ENCODE peak calls at places on chromosomes 5 and 9, in six cellular contexts. H is A549, F is SK-N-SH, V is endothelial cell of umbilical vein, Q is GM12878, E is HCT116. C is an unnamed sample.

GRCh38 chr5:101937041-101937440 is 359.0 kb downstream of the SLCO4C1 start:
- DNase-seq in H (no peak), F (no peak), V (no peak), Q (no peak), E (no peak), C (no peak)

GRCh38 chr9:35749515-35750255 is 598 bp downstream of the RGP1 start:
- DNase-seq in H (no peak), F (no peak), V (peak; percentile 60), Q (no peak), E (no peak), C (no peak)

GRCh38 chr5:6117212-6117611 is 261.1 kb downstream of the MED10 start:
- DNase-seq in H (no peak), F (no peak), V (no peak), Q (no peak), E (no peak), C (no peak)

GRCh38 chr9:567128-567745 is 274.3 kb upstream of the DMRT1 start:
- DNase-seq in H (no peak), F (no peak), V (no peak), Q (peak; percentile 3), E (no peak), C (peak; percentile 68)

GRCh38 chr5:73780297-73781080 is 154.5 kb downstream of the ARHGEF28 start:
- DNase-seq in H (no peak), F (no peak), V (no peak), Q (no peak), E (no peak), C (no peak)

GRCh38 chr5:135313946-135314345 is 85.1 kb downstream of the MACROH2A1 start:
- DNase-seq in H (no peak), F (no peak), V (no peak), Q (no peak), E (no peak), C (no peak)

GRCh38 chr9:20990867-20991266 is 40.6 kb downstream of the HACD4 start:
- DNase-seq in H (no peak), F (no peak), V (no peak), Q (no peak), E (no peak), C (peak; percentile 96)

GRCh38 chr5:94423411-94423810 is 195.0 kb downstream of the KIAA0825 start:
- DNase-seq in H (no peak), F (no peak), V (no peak), Q (no peak), E (no peak), C (no peak)

GRCh38 chr9:5671711-5672353 is 42.9 kb downstream of the RIC1 start:
- DNase-seq in H (no peak), F (no peak), V (no peak), Q (peak; percentile 17), E (peak; percentile 78), C (no peak)

GRCh38 chr5:117533792-117534191 is 959.2 kb upstream of the SEMA6A start:
- DNase-seq in H (no peak), F (no peak), V (no peak), Q (no peak), E (no peak), C (no peak)

GRCh38 chr5:145827275-145827674 is 7.9 kb downstream of the PRELID2 start:
- DNase-seq in H (no peak), F (no peak), V (no peak), Q (no peak), E (no peak), C (no peak)

GRCh38 chr5:138276402-138277054 is 2.1 kb upstream of the GFRA3 start:
- DNase-seq in H (no peak), F (peak; percentile 42), V (no peak), Q (no peak), E (no peak), C (peak; percentile 12)

GRCh38 chr5:67215592-67216471 is 19.2 kb upstream of the CD180 start:
- DNase-seq in H (no peak), F (peak; percentile 56), V (peak; percentile 88), Q (peak; percentile 79), E (no peak), C (peak; percentile 72)

GRCh38 chr5:2187156-2187555 is 304.4 kb upstream of the IRX4 start:
- DNase-seq in H (no peak), F (no peak), V (no peak), Q (no peak), E (no peak), C (no peak)

GRCh38 chr9:130311774-130312140 is 46.2 kb downstream of the HMCN2 start:
- DNase-seq in H (no peak), F (no peak), V (no peak), Q (no peak), E (no peak), C (no peak)

GRCh38 chr9:113488071-113488470 is 24.5 kb downstream of the RGS3 start:
- DNase-seq in H (no peak), F (no peak), V (no peak), Q (no peak), E (no peak), C (no peak)

GRCh38 chr5:135565691-135566421 is 12.9 kb downstream of the CXCL14 start:
- DNase-seq in H (peak; percentile 69), F (peak; percentile 60), V (peak; percentile 54), Q (no peak), E (peak; percentile 50), C (peak; percentile 76)

GRCh38 chr5:98588225-98588624 is 185.2 kb upstream of the RGMB start:
- DNase-seq in H (no peak), F (no peak), V (no peak), Q (no peak), E (no peak), C (no peak)

DNA sequence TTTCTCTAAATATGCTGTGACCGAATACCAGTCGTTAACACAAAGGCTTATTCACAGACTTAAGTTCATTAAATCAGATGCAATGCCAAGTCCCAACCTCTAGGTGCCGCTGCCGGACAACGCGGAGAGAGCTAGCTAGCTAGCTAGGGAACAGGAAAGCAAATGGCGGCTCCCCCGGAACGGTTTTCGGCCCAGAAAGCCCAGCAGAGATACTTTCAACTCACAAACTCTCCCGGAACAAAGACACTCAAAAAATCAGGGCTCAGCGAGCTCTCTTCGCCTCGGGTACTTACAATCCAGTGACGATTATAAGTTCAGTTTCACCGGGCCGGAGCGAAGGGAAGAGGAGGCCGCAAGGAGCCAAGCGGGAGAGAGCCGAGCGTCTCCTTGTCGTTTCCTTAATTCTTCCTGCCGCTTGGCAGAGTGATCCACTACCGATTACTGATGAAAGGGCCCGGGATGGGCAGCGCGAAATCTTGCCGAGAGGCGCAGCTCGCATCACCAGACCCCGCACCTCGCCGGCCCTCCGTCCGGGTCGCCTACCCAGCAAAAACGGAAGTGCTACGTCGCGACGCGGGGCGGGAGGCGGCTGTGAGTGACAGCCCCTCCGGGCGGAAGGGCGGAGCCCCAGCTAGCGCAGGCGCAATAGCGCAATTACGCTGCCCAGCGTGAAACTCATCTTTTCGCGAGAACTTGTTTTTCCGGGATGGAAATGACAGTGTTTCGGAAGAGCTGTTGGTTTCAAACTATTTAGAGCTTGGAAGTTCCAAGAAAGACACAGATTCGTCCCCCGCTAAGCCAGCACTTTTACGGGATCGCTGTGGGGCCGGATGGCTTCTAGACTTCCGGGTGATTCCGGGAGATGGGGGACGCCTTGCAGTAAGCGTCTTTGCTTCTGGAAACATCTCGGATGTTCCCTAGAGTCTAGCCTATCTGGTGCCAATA is at the start of gene TAF7:
- DNase-seq in H (peak; percentile 75), F (peak; percentile 94), V (peak; percentile 91), Q (peak; percentile 72), E (peak; percentile 89), C (peak; percentile 93)
- TF ChIP-seq CTCF in H (peak; percentile 78), F (peak; percentile 90), V (peak; percentile 88), Q (peak; percentile 81), E (peak; percentile 84), C (peak; percentile 68)

GRCh38 chr9:129206921-129207320 is 28.9 kb upstream of the IER5L start:
- DNase-seq in H (no peak), F (no peak), V (no peak), Q (no peak), E (no peak), C (no peak)
- TF ChIP-seq MAX in H (no peak), F (no peak), V (no peak), Q (no peak), E (no peak), C (no peak)

GRCh38 chr9:105418588-105419108 is 29.2 kb upstream of the FSD1L start:
- DNase-seq in H (no peak), F (no peak), V (no peak), Q (no peak), E (no peak), C (no peak)

GRCh38 chr9:105415344-105415980 is 32.4 kb upstream of the FSD1L start:
- DNase-seq in H (peak; percentile 59), F (peak; percentile 72), V (peak; percentile 51), Q (no peak), E (peak; percentile 50), C (peak; percentile 71)

GRCh38 chr9:105416840-105417239 is 31.0 kb upstream of the FSD1L start:
- DNase-seq in H (no peak), F (no peak), V (no peak), Q (no peak), E (no peak), C (no peak)

DNA sequence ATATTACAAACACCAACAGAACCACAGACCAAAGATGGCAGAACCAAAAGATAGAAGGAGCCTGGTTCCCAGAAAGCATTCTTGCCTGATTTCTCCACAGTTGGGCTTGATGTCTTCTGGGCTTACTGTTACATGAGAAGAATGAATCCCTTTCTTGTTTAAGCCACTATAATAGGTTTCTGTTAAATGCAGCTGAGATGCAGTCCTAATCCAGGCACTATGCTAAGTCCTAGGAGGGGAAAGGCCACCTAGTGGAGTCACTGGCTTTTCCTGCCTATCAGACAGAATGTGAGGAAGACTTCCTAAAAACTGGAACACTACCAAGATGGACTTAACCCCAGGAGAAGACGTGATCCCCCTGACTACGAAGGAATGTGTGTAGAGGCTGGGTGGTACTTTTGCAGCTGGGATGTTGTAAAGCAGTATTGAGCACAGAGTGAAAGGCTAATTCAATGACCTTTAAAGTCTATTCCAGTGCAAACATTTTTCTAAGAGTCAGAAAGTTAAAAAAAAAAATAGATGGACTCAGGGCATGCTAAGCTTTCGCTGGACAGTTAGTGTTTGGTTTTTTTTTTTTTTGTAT is 34.3 kb upstream of the FSD1L start:
- DNase-seq in H (peak; percentile 29), F (peak; percentile 31), V (peak; percentile 23), Q (no peak), E (peak; percentile 33), C (peak; percentile 34)
- TF ChIP-seq CTCF in H (peak; percentile 41), F (peak; percentile 51), V (peak; percentile 17), Q (no peak), E (peak; percentile 39), C (no peak)

GRCh38 chr5:176533390-176533789 is 3.8 kb downstream of the RNF44 start:
- DNase-seq in H (no peak), F (no peak), V (no peak), Q (no peak), E (no peak), C (peak; percentile 91)

GRCh38 chr5:176532795-176533194 is 4.4 kb downstream of the RNF44 start:
- DNase-seq in H (no peak), F (no peak), V (no peak), Q (no peak), E (no peak), C (no peak)

GRCh38 chr5:176535101-176535654 is 2.0 kb downstream of the RNF44 start:
- DNase-seq in H (no peak), F (no peak), V (peak; percentile 29), Q (peak; percentile 46), E (no peak), C (peak; percentile 78)

GRCh38 chr5:176534640-176535039 is 2.6 kb downstream of the RNF44 start:
- DNase-seq in H (no peak), F (no peak), V (no peak), Q (no peak), E (no peak), C (no peak)

GRCh38 chr5:176533894-176534611 is 3.1 kb downstream of the RNF44 start:
- DNase-seq in H (peak; percentile 51), F (no peak), V (peak; percentile 44), Q (no peak), E (no peak), C (peak; percentile 76)
- TF ChIP-seq MAX in H (no peak), F (no peak), V (no peak), Q (no peak), E (no peak), C (peak; percentile 69)

GRCh38 chr9:88660611-88661010 is 125.6 kb downstream of the NXNL2 start:
- DNase-seq in H (no peak), F (no peak), V (peak; percentile 46), Q (no peak), E (peak; percentile 12), C (peak; percentile 51)
- TF ChIP-seq CTCF in H (peak; percentile 45), F (peak; percentile 53), V (peak; percentile 36), Q (peak; percentile 6), E (peak; percentile 54), C (peak; percentile 39)